ENCODE peak calls at places on chromosomes 11 and 22, in seven cellular contexts. J, H, O, M, T, S and V are unnamed samples. For H3K4me1 and H3K9me3, the result is how much of the 10 kb centered on the place peaks cover.

GRCh38 chr22:27984723-27985122 is 65.7 kb upstream of the PITPNB start:
- DNase-seq in T (no peak), J (no peak), O (no peak), M (no peak), S (no peak), H (no peak), V (no peak)

GRCh38 chr22:49113758-49114157 is 713.9 kb downstream of the BRD1 start:
- DNase-seq in T (no peak), S (no peak), J (no peak), O (no peak), H (no peak), M (no peak), V (no peak)

GRCh38 chr11:65419460-65419772 is 3.2 kb upstream of the NEAT1 start:
- DNase-seq in M (no peak), J (peak), O (peak), T (peak), S (no peak), H (no peak), V (no peak)

GRCh38 chr11:25547293-25547692 is 784.6 kb upstream of the ANO3 start:
- DNase-seq in M (no peak), S (no peak), O (no peak), T (no peak), J (no peak), H (no peak), V (no peak)

GRCh38 chr22:46573781-46574437 is 36.5 kb upstream of the CELSR1 start:
- DNase-seq in O (no peak), H (peak), J (peak), T (peak), S (no peak), M (peak), V (peak)

GRCh38 chr11:10307022-10307410 is 2.1 kb downstream of the ADM start:
- DNase-seq in M (no peak), T (no peak), S (no peak), O (no peak), J (no peak), H (no peak), V (no peak)

GRCh38 chr11:64892838-64893193 is 14.4 kb upstream of the EHD1 start:
- DNase-seq in H (peak), M (no peak), J (no peak), O (peak), T (no peak), S (no peak), V (no peak)

GRCh38 chr11:11263238-11264030 is 89.6 kb downstream of the CSNK2A3 start:
- DNase-seq in T (no peak), H (no peak), O (no peak), M (no peak), S (peak), J (no peak), V (no peak)

GRCh38 chr22:40122792-40123191 is 54.9 kb upstream of the TNRC6B start:
- DNase-seq in H (no peak), S (no peak), T (no peak), M (no peak), J (no peak), O (no peak), V (no peak)

GRCh38 chr11:94151903-94152677 is 23.4 kb downstream of the PANX1 start:
- DNase-seq in M (no peak), S (peak), H (peak), O (peak), J (peak), T (no peak), V (no peak)

GRCh38 chr11:118914178-118914918 is 11.4 kb downstream of the BCL9L start:
- DNase-seq in T (peak), M (peak), S (peak), H (no peak), O (peak), J (peak), V (peak)

GRCh38 chr11:4882543-4882942 is 843 bp downstream of the OR51T1 start:
- DNase-seq in J (no peak), O (no peak), S (no peak), H (no peak), T (no peak), M (no peak), V (no peak)

GRCh38 chr11:99911116-99911515 is 776.0 kb upstream of the ARHGAP42 start:
- DNase-seq in H (no peak), J (no peak), M (peak), T (no peak), S (peak), O (no peak), V (no peak)

GRCh38 chr11:6468712-6469495 is 4.8 kb downstream of the TRIM3 start:
- DNase-seq in J (peak), T (peak), S (peak), H (peak), O (peak), M (peak), V (no peak)

GRCh38 chr11:8803973-8804372 is 107.0 kb upstream of the AKIP1 start:
- DNase-seq in J (no peak), H (peak), S (no peak), T (no peak), M (no peak), O (no peak), V (no peak)

GRCh38 chr11:14213006-14213405 is 146.0 kb downstream of the RRAS2 start:
- DNase-seq in S (no peak), H (no peak), O (no peak), T (no peak), J (no peak), M (no peak), V (no peak)

GRCh38 chr11:69393865-69394233 is 87.6 kb upstream of the LINC01488 start:
- DNase-seq in T (no peak), S (no peak), M (no peak), J (no peak), O (no peak), H (no peak), V (no peak)

GRCh38 chr11:16280256-16280682 is 76.1 kb downstream of the SOX6 start:
- DNase-seq in S (peak), O (peak), M (no peak), T (no peak), J (no peak), H (peak), V (peak)

GRCh38 chr11:69371731-69372588 is 78.0 kb downstream of the MYEOV start:
- DNase-seq in O (no peak), M (no peak), J (no peak), S (no peak), H (no peak), T (no peak), V (peak)

GRCh38 chr11:112297248-112297866 is 36.7 kb upstream of the PLET1 start:
- DNase-seq in J (no peak), H (no peak), S (no peak), M (no peak), T (no peak), O (no peak), V (no peak)

GRCh38 chr11:36631704-36632287 is 33.8 kb upstream of the RAG2 start:
- DNase-seq in S (no peak), T (no peak), M (peak), H (no peak), O (no peak), J (no peak), V (no peak)

GRCh38 chr11:11992257-11992690 is 16.2 kb downstream of the DKK3 start:
- DNase-seq in T (no peak), S (no peak), H (no peak), J (no peak), O (no peak), M (no peak), V (no peak)

GRCh38 chr11:7115775-7116174 is 27.0 kb downstream of the RBMXL2 start:
- DNase-seq in H (no peak), S (no peak), J (no peak), O (no peak), M (no peak), T (no peak), V (no peak)

GRCh38 chr11:47254381-47254780 is 3.4 kb upstream of the NR1H3 start:
- DNase-seq in S (no peak), J (no peak), T (no peak), M (no peak), H (peak), O (peak), V (no peak)

DNA sequence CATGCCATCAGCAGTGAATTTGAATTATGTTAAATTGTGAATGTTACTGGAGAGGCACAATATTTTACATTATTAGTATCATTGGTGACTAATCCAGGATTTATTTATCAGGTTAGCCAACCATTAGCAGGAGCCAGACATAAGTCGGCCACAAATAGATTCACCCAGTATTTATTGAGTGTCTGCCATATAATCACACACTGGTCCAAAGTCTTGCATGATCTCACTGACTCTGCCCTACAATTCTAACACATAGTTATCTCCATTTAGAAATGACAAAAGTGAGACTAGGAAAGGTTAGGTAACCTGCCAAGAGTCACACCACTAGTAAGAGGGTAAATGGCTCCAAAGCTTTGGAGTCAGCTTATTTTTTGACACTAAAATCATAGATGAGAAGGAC is 179.6 kb downstream of the BLID start:
- DNase-seq in H (no peak), T (no peak), O (no peak), M (no peak), J (no peak), S (no peak), V (no peak)
- H3K27ac ChIP-seq in H (no peak), T (no peak), O (no peak), M (no peak), J (no peak), S (no peak), V (peak)

GRCh38 chr11:76629853-76630599 is 40.5 kb downstream of the LRRC32 start:
- DNase-seq in O (peak), S (no peak), H (peak), J (peak), M (no peak), T (peak), V (no peak)
- H3K4me1 ChIP-seq in O (under half), S (under half), H (half or more), J (under half), M (under half), T (under half), V (under half)

GRCh38 chr11:1323779-1324178 is 14.3 kb upstream of the TOLLIP start:
- DNase-seq in O (no peak), H (no peak), J (no peak), S (no peak), M (no peak), T (no peak), V (no peak)
- H3K9me3 ChIP-seq in O (under half), H (under half), J (under half), S (under half), M (under half), T (under half), V (under half)

DNA sequence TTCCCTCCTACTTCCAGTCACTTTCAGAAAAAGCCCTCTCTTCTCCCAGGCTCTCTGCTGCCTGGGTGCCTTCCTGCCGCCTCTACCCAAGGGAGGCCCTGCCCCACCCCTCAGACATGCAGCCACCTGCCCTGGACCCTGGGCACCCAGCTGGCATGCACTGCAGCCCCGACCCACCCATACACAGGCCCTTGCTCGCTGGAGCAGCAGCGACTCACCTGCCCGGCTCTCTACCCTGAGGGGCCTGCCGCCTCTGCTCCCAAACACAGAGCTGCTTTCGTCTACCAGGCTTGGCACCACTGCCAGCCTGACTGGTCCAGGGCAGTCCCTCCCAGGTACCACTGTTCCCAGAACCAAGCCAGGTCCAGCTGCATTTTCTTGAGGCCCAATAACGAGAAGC is 1.2 kb upstream of the TSSK2 start:
- DNase-seq in H (no peak), M (no peak), J (no peak), O (no peak), T (no peak), S (no peak), V (no peak)
- H3K27ac ChIP-seq in H (no peak), M (no peak), J (no peak), O (no peak), T (no peak), S (no peak), V (peak)

GRCh38 chr11:126361400-126361799 is 5.9 kb downstream of the ST3GAL4 start:
- DNase-seq in T (peak), S (no peak), M (no peak), H (peak), O (no peak), J (no peak), V (no peak)
- H3K4me1 ChIP-seq in T (under half), S (under half), M (under half), H (half or more), O (under half), J (under half), V (under half)

GRCh38 chr11:70759846-70760245 is 361.5 kb downstream of the CTTN start:
- DNase-seq in O (no peak), T (no peak), S (no peak), H (no peak), J (no peak), M (no peak), V (no peak)
- H3K9me3 ChIP-seq in O (under half), T (under half), S (under half), H (under half), J (under half), M (under half), V (under half)